ENCODE peak calls at places on chromosomes 16 and 17, in six cellular contexts. N is hippocampal formation; E is activated naive CD4-positive, alpha-beta T cell; L is CD4-positive, alpha-beta memory T cell; D is brain pericyte; T is SW 1271. V is an unnamed sample.

GRCh38 chr16:23182675-23183485 is at the start of gene SCNN1G:
- DNase-seq in N (no peak), E (no peak), L (no peak), D (no peak), T (no peak), V (no peak)

GRCh38 chr17:18173740-18174139 is 9.9 kb upstream of the ALKBH5 start:
- DNase-seq in N (no peak), E (no peak), L (no peak), D (no peak), T (no peak), V (no peak)

GRCh38 chr16:47886631-47887415 is 269.0 kb downstream of the ABCC12 start:
- DNase-seq in N (no peak), E (no peak), L (no peak), D (no peak), T (no peak), V (no peak)

GRCh38 chr16:81797443-81797842 is 18.4 kb downstream of the PLCG2 start:
- DNase-seq in N (no peak), E (no peak), L (no peak), D (no peak), T (no peak), V (no peak)

GRCh38 chr17:74737299-74738050 is 419 bp downstream of the RAB37 start:
- DNase-seq in N (no peak), E (peak), L (peak), D (no peak), T (no peak), V (no peak)

GRCh38 chr16:73014768-73015167 is 33.2 kb downstream of the ZFHX3 start:
- DNase-seq in N (no peak), E (no peak), L (no peak), D (no peak), T (no peak), V (no peak)

GRCh38 chr17:72632026-72632684 is 460.3 kb downstream of the SLC39A11 start:
- DNase-seq in N (no peak), E (no peak), L (no peak), D (no peak), T (no peak), V (no peak)

GRCh38 chr16:58451945-58452401 is 48.0 kb upstream of the NDRG4 start:
- DNase-seq in N (no peak), E (no peak), L (no peak), D (no peak), T (no peak), V (no peak)

GRCh38 chr17:80130992-80131391 is 15.9 kb downstream of the EIF4A3 start:
- DNase-seq in N (no peak), E (no peak), L (no peak), D (no peak), T (no peak), V (no peak)

GRCh38 chr17:44608732-44609435 is 47.4 kb upstream of the MEIOC start:
- DNase-seq in N (no peak), E (no peak), L (no peak), D (no peak), T (no peak), V (no peak)

GRCh38 chr16:88347656-88348376 is 34.9 kb upstream of the ZNF469 start:
- DNase-seq in N (no peak), E (peak), L (peak), D (no peak), T (no peak), V (no peak)

GRCh38 chr17:83101805-83102480 is 22.5 kb downstream of the METRNL start:
- DNase-seq in N (no peak), E (no peak), L (no peak), D (no peak), T (no peak), V (no peak)

GRCh38 chr16:58225965-58226602 is 28.2 kb upstream of the CSNK2A2 start:
- DNase-seq in N (no peak), E (no peak), L (no peak), D (no peak), T (no peak), V (no peak)

GRCh38 chr17:64077409-64077808 is 52.5 kb downstream of the ERN1 start:
- DNase-seq in N (no peak), E (no peak), L (no peak), D (no peak), T (no peak), V (no peak)

GRCh38 chr17:14904406-14904805 is 360.7 kb downstream of the PMP22 start:
- DNase-seq in N (no peak), E (no peak), L (no peak), D (no peak), T (no peak), V (no peak)

GRCh38 chr17:29369831-29370735 is 20.1 kb upstream of the TAOK1 start:
- DNase-seq in N (peak), E (peak), L (peak), D (peak), T (peak), V (peak)

GRCh38 chr17:36858119-36859002 is 78.9 kb upstream of the LHX1 start:
- DNase-seq in N (no peak), E (no peak), L (no peak), D (no peak), T (no peak), V (no peak)

GRCh38 chr17:18158022-18158600 is 25.5 kb upstream of the ALKBH5 start:
- DNase-seq in N (peak), E (peak), L (peak), D (no peak), T (peak), V (peak)

GRCh38 chr17:62824290-62825135 is 16.4 kb upstream of the MARCHF10 start:
- DNase-seq in N (no peak), E (no peak), L (no peak), D (no peak), T (peak), V (no peak)